ENCODE peak calls at places on chromosomes 2 and 18, in seven cellular contexts. V, X, J, A, F, C and D are unnamed samples.
A peak's percentile ranks its signal among the peaks of the same experiment; 100 is the strongest.

GRCh38 chr2:18132697-18133096 is 254.2 kb downstream of the KCNS3 start:
- DNase-seq in V (no peak), X (no peak), J (no peak), A (no peak), F (no peak), C (no peak), D (no peak)

GRCh38 chr2:99780276-99780675 is 290.5 kb upstream of the REV1 start:
- DNase-seq in V (no peak), X (no peak), J (no peak), A (no peak), F (no peak), C (no peak), D (no peak)

GRCh38 chr18:49926076-49926745 is 112.9 kb upstream of the ACAA2 start:
- DNase-seq in V (no peak), X (no peak), J (no peak), A (peak; percentile 31), F (no peak), C (no peak), D (no peak)

GRCh38 chr2:96856776-96857673 is 791 bp downstream of the ANKRD39 start:
- DNase-seq in V (no peak), X (no peak), J (no peak), A (peak; percentile 40), F (no peak), C (peak; percentile 17), D (no peak)

GRCh38 chr2:23563673-23564617 is 179.0 kb downstream of the KLHL29 start:
- DNase-seq in V (peak; percentile 59), X (peak; percentile 85), J (peak; percentile 54), A (peak; percentile 68), F (peak; percentile 58), C (no peak), D (peak; percentile 97)

GRCh38 chr2:177314722-177315264 is 50.3 kb upstream of the NFE2L2 start:
- DNase-seq in V (no peak), X (no peak), J (no peak), A (no peak), F (no peak), C (no peak), D (no peak)

GRCh38 chr2:240834377-240834975 is 14.5 kb upstream of the KIF1A start:
- DNase-seq in V (no peak), X (no peak), J (no peak), A (no peak), F (no peak), C (no peak), D (no peak)

GRCh38 chr18:10131036-10131774 is 217.4 kb downstream of the VAPA start:
- DNase-seq in V (no peak), X (no peak), J (no peak), A (no peak), F (no peak), C (no peak), D (no peak)

GRCh38 chr2:218849721-218850120 is 9.9 kb upstream of the WNT6 start:
- DNase-seq in V (no peak), X (no peak), J (no peak), A (no peak), F (no peak), C (no peak), D (no peak)

GRCh38 chr18:12679183-12679786 is 21.4 kb upstream of the SPIRE1 start:
- DNase-seq in V (no peak), X (peak; percentile 65), J (no peak), A (peak; percentile 58), F (no peak), C (no peak), D (no peak)

GRCh38 chr2:217979151-217979811 is 23.5 kb downstream of the TNS1 start:
- DNase-seq in V (no peak), X (peak; percentile 22), J (no peak), A (peak; percentile 65), F (no peak), C (no peak), D (no peak)

GRCh38 chr2:173397539-173397938 is 42.9 kb downstream of the CDCA7 start:
- DNase-seq in V (no peak), X (no peak), J (no peak), A (no peak), F (no peak), C (no peak), D (no peak)

GRCh38 chr2:238974510-238975166 is 126.8 kb downstream of the TWIST2 start:
- DNase-seq in V (no peak), X (no peak), J (peak; percentile 89), A (peak; percentile 97), F (peak; percentile 76), C (no peak), D (no peak)

GRCh38 chr2:169300617-169301530 is 61.5 kb downstream of the LRP2 start:
- DNase-seq in V (no peak), X (no peak), J (no peak), A (no peak), F (no peak), C (no peak), D (no peak)

GRCh38 chr2:118913805-118914645 is 28.0 kb upstream of the MARCO start:
- DNase-seq in V (no peak), X (no peak), J (no peak), A (peak; percentile 52), F (no peak), C (no peak), D (no peak)

GRCh38 chr18:26436176-26437031 is 111.9 kb downstream of the KCTD1 start:
- DNase-seq in V (no peak), X (no peak), J (peak; percentile 50), A (peak; percentile 90), F (peak; percentile 70), C (no peak), D (no peak)

GRCh38 chr2:36329251-36329650 is 26.3 kb upstream of the CRIM1 start:
- DNase-seq in V (no peak), X (no peak), J (no peak), A (peak; percentile 23), F (no peak), C (no peak), D (no peak)

GRCh38 chr2:168427451-168427850 is 28.6 kb upstream of the CERS6 start:
- DNase-seq in V (no peak), X (no peak), J (peak; percentile 58), A (peak; percentile 92), F (peak; percentile 66), C (no peak), D (no peak)